ENCODE peak calls at places on chromosomes 1 and 21, in five cellular contexts. One of them, this sample, is unnamed. For H3K9me3, the result is how much of the 10 kb centered on the place peaks cover.

GRCh38 chr1:241323510-241323909 is 33.5 kb downstream of the RGS7 start:
- DNase-seq in heart left ventricle: no peak
- DNase-seq in upper lobe of right lung: no peak
- DNase-seq in esophagus muscularis mucosa: no peak
- DNase-seq in naive thymus-derived CD4-positive, alpha-beta T cell: no peak
- DNase-seq in this sample: no peak

GRCh38 chr1:24236170-24237045 is 49.3 kb upstream of the IFNLR1 start:
- DNase-seq in heart left ventricle: no peak
- DNase-seq in upper lobe of right lung: no peak
- DNase-seq in naive thymus-derived CD4-positive, alpha-beta T cell: no peak
- DNase-seq in esophagus muscularis mucosa: no peak
- DNase-seq in this sample: no peak

GRCh38 chr1:9711466-9712020 is 60.0 kb downstream of the PIK3CD start:
- DNase-seq in upper lobe of right lung: no peak
- DNase-seq in heart left ventricle: no peak
- DNase-seq in naive thymus-derived CD4-positive, alpha-beta T cell: no peak
- DNase-seq in esophagus muscularis mucosa: no peak
- DNase-seq in this sample: no peak

GRCh38 chr1:201791775-201792166 is 37.2 kb upstream of the IPO9 start:
- DNase-seq in heart left ventricle: peak
- DNase-seq in upper lobe of right lung: no peak
- DNase-seq in naive thymus-derived CD4-positive, alpha-beta T cell: no peak
- DNase-seq in esophagus muscularis mucosa: no peak
- DNase-seq in this sample: peak

GRCh38 chr1:55580845-55581332 is 365.7 kb upstream of the USP24 start:
- DNase-seq in naive thymus-derived CD4-positive, alpha-beta T cell: no peak
- DNase-seq in esophagus muscularis mucosa: peak
- DNase-seq in heart left ventricle: no peak
- DNase-seq in upper lobe of right lung: no peak
- DNase-seq in this sample: no peak

GRCh38 chr1:25936940-25937339 is 30.7 kb upstream of the STMN1 start:
- DNase-seq in upper lobe of right lung: no peak
- DNase-seq in heart left ventricle: no peak
- DNase-seq in naive thymus-derived CD4-positive, alpha-beta T cell: no peak
- DNase-seq in esophagus muscularis mucosa: no peak
- DNase-seq in this sample: no peak

GRCh38 chr1:43711049-43711448 is 3.7 kb downstream of the ST3GAL3 start:
- DNase-seq in esophagus muscularis mucosa: no peak
- DNase-seq in naive thymus-derived CD4-positive, alpha-beta T cell: no peak
- DNase-seq in upper lobe of right lung: no peak
- DNase-seq in heart left ventricle: no peak
- DNase-seq in this sample: no peak

GRCh38 chr1:93623875-93624274 is 57.8 kb downstream of the BCAR3 start:
- DNase-seq in naive thymus-derived CD4-positive, alpha-beta T cell: no peak
- DNase-seq in upper lobe of right lung: no peak
- DNase-seq in heart left ventricle: no peak
- DNase-seq in esophagus muscularis mucosa: no peak
- DNase-seq in this sample: no peak

GRCh38 chr21:44836666-44837471 is 19.0 kb upstream of the SUMO3 start:
- DNase-seq in heart left ventricle: no peak
- DNase-seq in esophagus muscularis mucosa: no peak
- DNase-seq in naive thymus-derived CD4-positive, alpha-beta T cell: no peak
- DNase-seq in upper lobe of right lung: no peak
- DNase-seq in this sample: no peak

GRCh38 chr1:200869753-200870391 is 2.9 kb upstream of the GPR25 start:
- DNase-seq in esophagus muscularis mucosa: peak
- DNase-seq in upper lobe of right lung: no peak
- DNase-seq in heart left ventricle: no peak
- DNase-seq in naive thymus-derived CD4-positive, alpha-beta T cell: no peak
- DNase-seq in this sample: no peak

GRCh38 chr1:47944561-47944960 is 52.6 kb downstream of the TRABD2B start:
- DNase-seq in naive thymus-derived CD4-positive, alpha-beta T cell: no peak
- DNase-seq in heart left ventricle: no peak
- DNase-seq in upper lobe of right lung: no peak
- DNase-seq in esophagus muscularis mucosa: no peak
- DNase-seq in this sample: peak

GRCh38 chr1:19062258-19063029 is 106.0 kb upstream of the IFFO2 start:
- DNase-seq in upper lobe of right lung: no peak
- DNase-seq in naive thymus-derived CD4-positive, alpha-beta T cell: no peak
- DNase-seq in esophagus muscularis mucosa: no peak
- DNase-seq in heart left ventricle: no peak
- DNase-seq in this sample: no peak

GRCh38 chr21:40422851-40423635 is 423.9 kb downstream of the DSCAM start:
- DNase-seq in esophagus muscularis mucosa: peak
- DNase-seq in heart left ventricle: no peak
- DNase-seq in upper lobe of right lung: no peak
- DNase-seq in naive thymus-derived CD4-positive, alpha-beta T cell: no peak
- DNase-seq in this sample: no peak

GRCh38 chr1:158071106-158071505 is 77.7 kb downstream of the KIRREL1 start:
- DNase-seq in esophagus muscularis mucosa: no peak
- DNase-seq in naive thymus-derived CD4-positive, alpha-beta T cell: no peak
- DNase-seq in upper lobe of right lung: peak
- DNase-seq in heart left ventricle: no peak
- DNase-seq in this sample: no peak

GRCh38 chr1:77416692-77417450 is 135.1 kb downstream of the AK5 start:
- DNase-seq in upper lobe of right lung: no peak
- DNase-seq in heart left ventricle: no peak
- DNase-seq in esophagus muscularis mucosa: no peak
- DNase-seq in naive thymus-derived CD4-positive, alpha-beta T cell: no peak
- DNase-seq in this sample: no peak

GRCh38 chr1:179930867-179931266 is 23.7 kb upstream of the CEP350 start:
- DNase-seq in esophagus muscularis mucosa: no peak
- DNase-seq in naive thymus-derived CD4-positive, alpha-beta T cell: no peak
- DNase-seq in upper lobe of right lung: no peak
- DNase-seq in heart left ventricle: no peak
- DNase-seq in this sample: no peak

GRCh38 chr1:214623430-214623829 is 20.4 kb downstream of the CENPF start:
- DNase-seq in heart left ventricle: no peak
- DNase-seq in upper lobe of right lung: no peak
- DNase-seq in naive thymus-derived CD4-positive, alpha-beta T cell: no peak
- DNase-seq in esophagus muscularis mucosa: no peak
- DNase-seq in this sample: no peak

GRCh38 chr1:51487628-51488027 is 31.4 kb downstream of the EPS15 start:
- DNase-seq in naive thymus-derived CD4-positive, alpha-beta T cell: no peak
- DNase-seq in upper lobe of right lung: no peak
- DNase-seq in esophagus muscularis mucosa: no peak
- DNase-seq in heart left ventricle: no peak
- DNase-seq in this sample: no peak

GRCh38 chr1:198612471-198613265 is 26.2 kb upstream of the PTPRC start:
- DNase-seq in heart left ventricle: no peak
- DNase-seq in esophagus muscularis mucosa: no peak
- DNase-seq in naive thymus-derived CD4-positive, alpha-beta T cell: peak
- DNase-seq in upper lobe of right lung: no peak
- DNase-seq in this sample: no peak

GRCh38 chr1:14941865-14942264 is 211.7 kb upstream of the TMEM51 start:
- DNase-seq in esophagus muscularis mucosa: no peak
- DNase-seq in upper lobe of right lung: no peak
- DNase-seq in heart left ventricle: no peak
- DNase-seq in naive thymus-derived CD4-positive, alpha-beta T cell: no peak
- DNase-seq in this sample: no peak

GRCh38 chr1:175434268-175434860 is 241.8 kb upstream of the KIAA0040 start:
- DNase-seq in upper lobe of right lung: no peak
- DNase-seq in naive thymus-derived CD4-positive, alpha-beta T cell: no peak
- DNase-seq in esophagus muscularis mucosa: no peak
- DNase-seq in heart left ventricle: no peak
- DNase-seq in this sample: no peak

GRCh38 chr1:239619190-239619589 is 232.8 kb downstream of the CHRM3 start:
- DNase-seq in heart left ventricle: no peak
- DNase-seq in esophagus muscularis mucosa: no peak
- DNase-seq in upper lobe of right lung: no peak
- DNase-seq in naive thymus-derived CD4-positive, alpha-beta T cell: no peak
- DNase-seq in this sample: no peak

GRCh38 chr1:202649553-202650392 is 60.5 kb downstream of the SYT2 start:
- DNase-seq in heart left ventricle: no peak
- DNase-seq in naive thymus-derived CD4-positive, alpha-beta T cell: no peak
- DNase-seq in upper lobe of right lung: no peak
- DNase-seq in esophagus muscularis mucosa: no peak
- DNase-seq in this sample: no peak

GRCh38 chr1:1629430-1630190 is 2.4 kb upstream of the MMP23B start:
- DNase-seq in upper lobe of right lung: peak
- DNase-seq in esophagus muscularis mucosa: no peak
- DNase-seq in heart left ventricle: peak
- DNase-seq in naive thymus-derived CD4-positive, alpha-beta T cell: peak
- DNase-seq in this sample: peak

GRCh38 chr1:66752671-66753371 is 562 bp downstream of the DYNLT5 start:
- DNase-seq in naive thymus-derived CD4-positive, alpha-beta T cell: no peak
- DNase-seq in upper lobe of right lung: no peak
- DNase-seq in esophagus muscularis mucosa: no peak
- DNase-seq in heart left ventricle: peak
- DNase-seq in this sample: peak

GRCh38 chr1:228190182-228190581 is 17.7 kb upstream of the OBSCN start:
- DNase-seq in upper lobe of right lung: no peak
- DNase-seq in heart left ventricle: no peak
- DNase-seq in naive thymus-derived CD4-positive, alpha-beta T cell: no peak
- DNase-seq in esophagus muscularis mucosa: no peak
- DNase-seq in this sample: no peak

GRCh38 chr1:172699695-172700094 is 40.8 kb downstream of the FASLG start:
- DNase-seq in naive thymus-derived CD4-positive, alpha-beta T cell: no peak
- DNase-seq in heart left ventricle: peak
- DNase-seq in esophagus muscularis mucosa: no peak
- DNase-seq in upper lobe of right lung: no peak
- DNase-seq in this sample: no peak

GRCh38 chr21:38170283-38170682 is 86.5 kb upstream of the KCNJ15 start:
- DNase-seq in heart left ventricle: no peak
- DNase-seq in upper lobe of right lung: no peak
- DNase-seq in naive thymus-derived CD4-positive, alpha-beta T cell: no peak
- DNase-seq in esophagus muscularis mucosa: no peak
- DNase-seq in this sample: no peak

GRCh38 chr1:6095511-6096242 is 50.0 kb downstream of the KCNAB2 start:
- DNase-seq in heart left ventricle: no peak
- DNase-seq in upper lobe of right lung: no peak
- DNase-seq in esophagus muscularis mucosa: no peak
- DNase-seq in naive thymus-derived CD4-positive, alpha-beta T cell: no peak
- DNase-seq in this sample: no peak

GRCh38 chr1:221868894-221869293 is 127.0 kb upstream of the DUSP10 start:
- DNase-seq in naive thymus-derived CD4-positive, alpha-beta T cell: no peak
- DNase-seq in heart left ventricle: no peak
- DNase-seq in esophagus muscularis mucosa: no peak
- DNase-seq in upper lobe of right lung: no peak
- DNase-seq in this sample: no peak

GRCh38 chr1:112513112-112513870 is 4.5 kb downstream of the WNT2B start:
- DNase-seq in esophagus muscularis mucosa: no peak
- DNase-seq in naive thymus-derived CD4-positive, alpha-beta T cell: no peak
- DNase-seq in upper lobe of right lung: no peak
- DNase-seq in heart left ventricle: peak
- DNase-seq in this sample: peak

GRCh38 chr21:29316806-29317205 is 18.1 kb downstream of the BACH1 start:
- DNase-seq in naive thymus-derived CD4-positive, alpha-beta T cell: no peak
- DNase-seq in esophagus muscularis mucosa: no peak
- DNase-seq in upper lobe of right lung: no peak
- DNase-seq in heart left ventricle: no peak
- DNase-seq in this sample: no peak

DNA sequence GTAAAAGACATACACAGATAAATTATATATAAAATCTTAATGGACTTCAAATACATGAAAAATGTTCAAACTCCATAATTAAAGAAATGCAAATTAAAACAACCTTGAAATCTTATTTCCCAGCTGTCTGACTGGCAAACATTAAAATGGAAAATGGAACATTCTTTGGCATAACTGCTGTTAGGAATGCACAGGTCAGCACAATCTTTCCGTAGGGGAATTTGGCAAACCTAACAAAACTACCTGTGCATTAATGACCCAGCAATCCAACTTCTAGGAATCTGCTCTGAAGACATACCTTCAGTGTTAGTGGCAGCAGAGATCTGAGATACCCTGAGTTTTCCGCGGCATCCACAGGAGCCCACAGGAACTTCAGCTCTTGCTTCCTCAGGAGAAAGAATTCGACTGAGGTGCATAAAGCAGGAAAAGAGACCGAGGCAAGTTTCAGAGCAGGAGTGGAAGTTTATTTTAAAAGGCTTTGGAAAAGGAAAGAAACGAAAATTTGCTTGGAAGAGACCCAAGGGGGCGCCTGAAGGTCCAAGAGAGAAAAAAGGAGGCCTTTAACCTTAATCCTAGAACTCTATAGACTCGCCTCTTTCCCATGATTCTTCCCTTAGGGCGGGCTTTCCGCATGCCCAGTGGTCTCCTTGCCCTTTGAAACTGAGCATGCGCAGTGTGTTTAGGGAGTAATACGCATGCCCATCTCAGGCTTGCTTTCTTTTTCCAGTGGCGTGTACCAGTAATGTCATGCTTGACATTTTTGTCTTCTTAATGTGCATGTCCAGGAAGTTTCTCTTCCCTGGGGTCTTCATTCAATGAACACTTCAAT is 24.8 kb downstream of the LYPD8 start:
- DNase-seq in naive thymus-derived CD4-positive, alpha-beta T cell: no peak
- DNase-seq in heart left ventricle: no peak
- DNase-seq in esophagus muscularis mucosa: no peak
- DNase-seq in upper lobe of right lung: no peak
- DNase-seq in this sample: no peak
- H3K4me3 ChIP-seq in naive thymus-derived CD4-positive, alpha-beta T cell: no peak
- H3K4me3 ChIP-seq in heart left ventricle: no peak
- H3K4me3 ChIP-seq in esophagus muscularis mucosa: no peak
- H3K4me3 ChIP-seq in upper lobe of right lung: no peak
- H3K4me3 ChIP-seq in this sample: no peak

GRCh38 chr1:159468321-159468720 is 28.8 kb downstream of the OR10J1 start:
- DNase-seq in esophagus muscularis mucosa: no peak
- DNase-seq in heart left ventricle: no peak
- DNase-seq in naive thymus-derived CD4-positive, alpha-beta T cell: no peak
- DNase-seq in upper lobe of right lung: no peak
- DNase-seq in this sample: no peak
- H3K9me3 ChIP-seq in esophagus muscularis mucosa: under half
- H3K9me3 ChIP-seq in heart left ventricle: under half
- H3K9me3 ChIP-seq in naive thymus-derived CD4-positive, alpha-beta T cell: under half
- H3K9me3 ChIP-seq in upper lobe of right lung: under half
- H3K9me3 ChIP-seq in this sample: under half

GRCh38 chr1:33928256-33928655 is 64.4 kb downstream of the HMGB4 start:
- DNase-seq in upper lobe of right lung: no peak
- DNase-seq in heart left ventricle: no peak
- DNase-seq in esophagus muscularis mucosa: no peak
- DNase-seq in naive thymus-derived CD4-positive, alpha-beta T cell: no peak
- DNase-seq in this sample: no peak
- H3K4me3 ChIP-seq in upper lobe of right lung: no peak
- H3K4me3 ChIP-seq in heart left ventricle: no peak
- H3K4me3 ChIP-seq in esophagus muscularis mucosa: no peak
- H3K4me3 ChIP-seq in naive thymus-derived CD4-positive, alpha-beta T cell: no peak
- H3K4me3 ChIP-seq in this sample: no peak

DNA sequence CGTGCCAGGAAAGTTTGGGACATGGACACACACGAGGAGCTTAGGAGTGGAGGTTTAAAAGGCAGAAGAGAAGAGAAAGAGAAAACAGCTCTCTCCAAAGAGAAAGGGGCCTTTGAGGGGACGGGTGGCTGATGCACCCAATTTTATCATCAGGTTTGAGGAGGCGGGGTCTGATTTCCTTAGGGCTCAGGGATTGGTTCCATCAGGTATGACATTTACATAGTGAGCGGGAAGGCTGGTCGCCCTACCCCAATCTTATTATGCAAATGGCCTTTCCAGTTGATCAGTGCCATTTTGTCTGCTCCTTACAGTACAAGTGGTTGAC is 749.1 kb upstream of the TPTE start:
- DNase-seq in heart left ventricle: no peak
- DNase-seq in naive thymus-derived CD4-positive, alpha-beta T cell: no peak
- DNase-seq in esophagus muscularis mucosa: no peak
- DNase-seq in upper lobe of right lung: no peak
- DNase-seq in this sample: no peak
- H3K9me3 ChIP-seq in heart left ventricle: under half
- H3K9me3 ChIP-seq in naive thymus-derived CD4-positive, alpha-beta T cell: under half
- H3K9me3 ChIP-seq in esophagus muscularis mucosa: under half
- H3K9me3 ChIP-seq in upper lobe of right lung: under half
- H3K9me3 ChIP-seq in this sample: under half

GRCh38 chr21:31560479-31560878 is 99.0 kb upstream of the SOD1 start:
- DNase-seq in heart left ventricle: no peak
- DNase-seq in naive thymus-derived CD4-positive, alpha-beta T cell: no peak
- DNase-seq in esophagus muscularis mucosa: no peak
- DNase-seq in upper lobe of right lung: peak
- DNase-seq in this sample: no peak
- H3K4me3 ChIP-seq in heart left ventricle: no peak
- H3K4me3 ChIP-seq in naive thymus-derived CD4-positive, alpha-beta T cell: no peak
- H3K4me3 ChIP-seq in esophagus muscularis mucosa: no peak
- H3K4me3 ChIP-seq in upper lobe of right lung: no peak
- H3K4me3 ChIP-seq in this sample: no peak

This sample was measured in right cardiac atrium.